ENCODE peak calls at places on chromosomes 13 and 19, in seven cellular contexts. One of them, this sample, is unnamed.

GRCh38 chr19:7179917-7180306 is 110.4 kb downstream of the ZNF557 start:
- DNase-seq in mesenchymal stem cell: no peak
- DNase-seq in H1: no peak
- DNase-seq in IMR-90: no peak
- DNase-seq in neuronal stem cell: no peak
- DNase-seq in mesendoderm: no peak
- DNase-seq in trophoblast cell: no peak
- DNase-seq in this sample: no peak

GRCh38 chr19:1487576-1488281 is 2.4 kb downstream of the PCSK4 start:
- DNase-seq in mesenchymal stem cell: no peak
- DNase-seq in H1: no peak
- DNase-seq in IMR-90: no peak
- DNase-seq in neuronal stem cell: no peak
- DNase-seq in mesendoderm: no peak
- DNase-seq in trophoblast cell: no peak
- DNase-seq in this sample: no peak

GRCh38 chr19:17739121-17739875 is 12.0 kb upstream of the FCHO1 start:
- DNase-seq in mesenchymal stem cell: no peak
- DNase-seq in H1: no peak
- DNase-seq in IMR-90: no peak
- DNase-seq in neuronal stem cell: no peak
- DNase-seq in mesendoderm: no peak
- DNase-seq in trophoblast cell: no peak
- DNase-seq in this sample: no peak

GRCh38 chr13:32142956-32143375 is 111.4 kb downstream of the FRY start:
- DNase-seq in mesenchymal stem cell: peak
- DNase-seq in H1: peak
- DNase-seq in IMR-90: peak
- DNase-seq in neuronal stem cell: no peak
- DNase-seq in mesendoderm: peak
- DNase-seq in trophoblast cell: peak
- DNase-seq in this sample: peak

GRCh38 chr19:45499196-45500180 is 1.2 kb downstream of the PPM1N start:
- DNase-seq in mesenchymal stem cell: peak
- DNase-seq in H1: peak
- DNase-seq in IMR-90: no peak
- DNase-seq in neuronal stem cell: peak
- DNase-seq in mesendoderm: peak
- DNase-seq in trophoblast cell: no peak
- DNase-seq in this sample: peak

GRCh38 chr19:34172661-34173144 is 399 bp downstream of the LSM14A start:
- DNase-seq in mesenchymal stem cell: no peak
- DNase-seq in H1: peak
- DNase-seq in IMR-90: no peak
- DNase-seq in neuronal stem cell: no peak
- DNase-seq in mesendoderm: no peak
- DNase-seq in trophoblast cell: no peak
- DNase-seq in this sample: no peak

GRCh38 chr19:55598719-55599467 is 424 bp downstream of the FIZ1 start:
- DNase-seq in mesenchymal stem cell: peak
- DNase-seq in H1: peak
- DNase-seq in IMR-90: peak
- DNase-seq in neuronal stem cell: peak
- DNase-seq in mesendoderm: peak
- DNase-seq in trophoblast cell: peak
- DNase-seq in this sample: peak

GRCh38 chr19:1217366-1217765 is 11.8 kb downstream of the STK11 start:
- DNase-seq in mesenchymal stem cell: no peak
- DNase-seq in H1: no peak
- DNase-seq in IMR-90: no peak
- DNase-seq in neuronal stem cell: no peak
- DNase-seq in mesendoderm: no peak
- DNase-seq in trophoblast cell: no peak
- DNase-seq in this sample: no peak

GRCh38 chr13:48278806-48279205 is 24.7 kb upstream of the RB1 start:
- DNase-seq in mesenchymal stem cell: no peak
- DNase-seq in H1: no peak
- DNase-seq in IMR-90: no peak
- DNase-seq in neuronal stem cell: no peak
- DNase-seq in mesendoderm: no peak
- DNase-seq in trophoblast cell: no peak
- DNase-seq in this sample: no peak

GRCh38 chr19:7985481-7985911 is 19.9 kb downstream of the ELAVL1 start:
- DNase-seq in mesenchymal stem cell: no peak
- DNase-seq in H1: no peak
- DNase-seq in IMR-90: no peak
- DNase-seq in neuronal stem cell: no peak
- DNase-seq in mesendoderm: no peak
- DNase-seq in trophoblast cell: no peak
- DNase-seq in this sample: no peak

GRCh38 chr19:1216756-1217155 is 11.2 kb downstream of the STK11 start:
- DNase-seq in mesenchymal stem cell: no peak
- DNase-seq in H1: no peak
- DNase-seq in IMR-90: no peak
- DNase-seq in neuronal stem cell: no peak
- DNase-seq in mesendoderm: no peak
- DNase-seq in trophoblast cell: no peak
- DNase-seq in this sample: no peak

GRCh38 chr19:40443930-40444180 is 280 bp downstream of the SERTAD3 start:
- DNase-seq in mesenchymal stem cell: no peak
- DNase-seq in H1: no peak
- DNase-seq in IMR-90: no peak
- DNase-seq in neuronal stem cell: peak
- DNase-seq in mesendoderm: no peak
- DNase-seq in trophoblast cell: no peak
- DNase-seq in this sample: no peak

GRCh38 chr19:46383846-46384245 is 29.5 kb downstream of the CCDC8 start:
- DNase-seq in mesenchymal stem cell: no peak
- DNase-seq in H1: no peak
- DNase-seq in IMR-90: no peak
- DNase-seq in neuronal stem cell: no peak
- DNase-seq in mesendoderm: no peak
- DNase-seq in trophoblast cell: no peak
- DNase-seq in this sample: peak

GRCh38 chr19:13794388-13794751 is 873 bp upstream of the ZSWIM4 start:
- DNase-seq in mesenchymal stem cell: peak
- DNase-seq in H1: no peak
- DNase-seq in IMR-90: peak
- DNase-seq in neuronal stem cell: no peak
- DNase-seq in mesendoderm: no peak
- DNase-seq in trophoblast cell: peak
- DNase-seq in this sample: no peak

GRCh38 chr13:61531383-61532065 is 115.9 kb upstream of the PCDH20 start:
- DNase-seq in mesenchymal stem cell: no peak
- DNase-seq in H1: no peak
- DNase-seq in IMR-90: no peak
- DNase-seq in neuronal stem cell: no peak
- DNase-seq in mesendoderm: no peak
- DNase-seq in trophoblast cell: peak
- DNase-seq in this sample: no peak

GRCh38 chr13:43979492-43979891 is 99.8 kb downstream of the LACC1 start:
- DNase-seq in mesenchymal stem cell: no peak
- DNase-seq in H1: no peak
- DNase-seq in IMR-90: no peak
- DNase-seq in neuronal stem cell: no peak
- DNase-seq in mesendoderm: no peak
- DNase-seq in trophoblast cell: no peak
- DNase-seq in this sample: no peak

GRCh38 chr19:38006361-38007045 is 99.5 kb downstream of the SIPA1L3 start:
- DNase-seq in mesenchymal stem cell: no peak
- DNase-seq in H1: no peak
- DNase-seq in IMR-90: no peak
- DNase-seq in neuronal stem cell: no peak
- DNase-seq in mesendoderm: no peak
- DNase-seq in trophoblast cell: no peak
- DNase-seq in this sample: no peak

GRCh38 chr13:80979035-80979641 is 638.2 kb upstream of the SPRY2 start:
- DNase-seq in mesenchymal stem cell: peak
- DNase-seq in H1: peak
- DNase-seq in IMR-90: peak
- DNase-seq in neuronal stem cell: peak
- DNase-seq in mesendoderm: peak
- DNase-seq in trophoblast cell: peak
- DNase-seq in this sample: peak

GRCh38 chr13:110475550-110476219 is 85.8 kb downstream of the RAB20 start:
- DNase-seq in mesenchymal stem cell: no peak
- DNase-seq in H1: no peak
- DNase-seq in IMR-90: no peak
- DNase-seq in neuronal stem cell: no peak
- DNase-seq in mesendoderm: no peak
- DNase-seq in trophoblast cell: no peak
- DNase-seq in this sample: no peak

GRCh38 chr19:11203194-11204075 is 6.1 kb upstream of the KANK2 start:
- DNase-seq in mesenchymal stem cell: peak
- DNase-seq in H1: peak
- DNase-seq in IMR-90: peak
- DNase-seq in neuronal stem cell: peak
- DNase-seq in mesendoderm: peak
- DNase-seq in trophoblast cell: peak
- DNase-seq in this sample: peak

GRCh38 chr13:47268270-47268669 is 371.4 kb upstream of the HTR2A start:
- DNase-seq in mesenchymal stem cell: no peak
- DNase-seq in H1: no peak
- DNase-seq in IMR-90: no peak
- DNase-seq in neuronal stem cell: no peak
- DNase-seq in mesendoderm: no peak
- DNase-seq in trophoblast cell: no peak
- DNase-seq in this sample: no peak

GRCh38 chr13:96229356-96229755 is 139.4 kb downstream of the HS6ST3 start:
- DNase-seq in mesenchymal stem cell: peak
- DNase-seq in H1: peak
- DNase-seq in IMR-90: no peak
- DNase-seq in neuronal stem cell: no peak
- DNase-seq in mesendoderm: peak
- DNase-seq in trophoblast cell: peak
- DNase-seq in this sample: peak

GRCh38 chr13:45545686-45546409 is 69.7 kb downstream of the ERICH6B start:
- DNase-seq in mesenchymal stem cell: no peak
- DNase-seq in H1: no peak
- DNase-seq in IMR-90: no peak
- DNase-seq in neuronal stem cell: no peak
- DNase-seq in mesendoderm: no peak
- DNase-seq in trophoblast cell: peak
- DNase-seq in this sample: no peak

GRCh38 chr13:114275309-114275708 is 6.1 kb upstream of the UPF3A start:
- DNase-seq in mesenchymal stem cell: no peak
- DNase-seq in H1: no peak
- DNase-seq in IMR-90: no peak
- DNase-seq in neuronal stem cell: no peak
- DNase-seq in mesendoderm: no peak
- DNase-seq in trophoblast cell: no peak
- DNase-seq in this sample: no peak

GRCh38 chr13:96075953-96076543 is 13.9 kb upstream of the HS6ST3 start:
- DNase-seq in mesenchymal stem cell: peak
- DNase-seq in H1: no peak
- DNase-seq in IMR-90: peak
- DNase-seq in neuronal stem cell: no peak
- DNase-seq in mesendoderm: peak
- DNase-seq in trophoblast cell: no peak
- DNase-seq in this sample: no peak

GRCh38 chr13:72849571-72849970 is 67.6 kb downstream of the PIBF1 start:
- DNase-seq in mesenchymal stem cell: no peak
- DNase-seq in H1: no peak
- DNase-seq in IMR-90: peak
- DNase-seq in neuronal stem cell: no peak
- DNase-seq in mesendoderm: no peak
- DNase-seq in trophoblast cell: no peak
- DNase-seq in this sample: no peak

GRCh38 chr19:45175663-45176345 is 2.2 kb downstream of the TRAPPC6A start:
- DNase-seq in mesenchymal stem cell: no peak
- DNase-seq in H1: no peak
- DNase-seq in IMR-90: no peak
- DNase-seq in neuronal stem cell: no peak
- DNase-seq in mesendoderm: no peak
- DNase-seq in trophoblast cell: peak
- DNase-seq in this sample: no peak

GRCh38 chr13:59119475-59119874 is 1044.3 kb downstream of the DIAPH3 start:
- DNase-seq in mesenchymal stem cell: no peak
- DNase-seq in H1: no peak
- DNase-seq in IMR-90: no peak
- DNase-seq in neuronal stem cell: no peak
- DNase-seq in mesendoderm: no peak
- DNase-seq in trophoblast cell: no peak
- DNase-seq in this sample: no peak

GRCh38 chr13:35695411-35695810 is 218.9 kb upstream of the MAB21L1 start:
- DNase-seq in mesenchymal stem cell: no peak
- DNase-seq in H1: no peak
- DNase-seq in IMR-90: no peak
- DNase-seq in neuronal stem cell: no peak
- DNase-seq in mesendoderm: no peak
- DNase-seq in trophoblast cell: no peak
- DNase-seq in this sample: peak

GRCh38 chr19:12733369-12733896 is 1.1 kb downstream of the TRIR start:
- DNase-seq in mesenchymal stem cell: peak
- DNase-seq in H1: no peak
- DNase-seq in IMR-90: peak
- DNase-seq in neuronal stem cell: peak
- DNase-seq in mesendoderm: peak
- DNase-seq in trophoblast cell: peak
- DNase-seq in this sample: no peak

GRCh38 chr13:41552031-41552430 is 94.7 kb downstream of the RGCC start:
- DNase-seq in mesenchymal stem cell: no peak
- DNase-seq in H1: no peak
- DNase-seq in IMR-90: no peak
- DNase-seq in neuronal stem cell: no peak
- DNase-seq in mesendoderm: no peak
- DNase-seq in trophoblast cell: no peak
- DNase-seq in this sample: no peak
- H2AK5ac ChIP-seq in mesenchymal stem cell: no peak
- H2AK5ac ChIP-seq in H1: no peak
- H2AK5ac ChIP-seq in IMR-90: no peak
- H2AK5ac ChIP-seq in neuronal stem cell: no peak
- H2AK5ac ChIP-seq in mesendoderm: no peak
- H2AK5ac ChIP-seq in trophoblast cell: no peak
- H2AK5ac ChIP-seq in this sample: no peak

GRCh38 chr19:48874309-48875135 is 2.3 kb downstream of the PPP1R15A start:
- DNase-seq in mesenchymal stem cell: peak
- DNase-seq in H1: no peak
- DNase-seq in IMR-90: peak
- DNase-seq in neuronal stem cell: no peak
- DNase-seq in mesendoderm: no peak
- DNase-seq in trophoblast cell: peak
- DNase-seq in this sample: no peak
- H2AK5ac ChIP-seq in mesenchymal stem cell: no peak
- H2AK5ac ChIP-seq in H1: no peak
- H2AK5ac ChIP-seq in IMR-90: peak
- H2AK5ac ChIP-seq in neuronal stem cell: peak
- H2AK5ac ChIP-seq in mesendoderm: no peak
- H2AK5ac ChIP-seq in trophoblast cell: no peak
- H2AK5ac ChIP-seq in this sample: no peak

GRCh38 chr13:50686547-50686946 is 156.9 kb downstream of the DLEU7 start:
- DNase-seq in mesenchymal stem cell: no peak
- DNase-seq in H1: no peak
- DNase-seq in IMR-90: no peak
- DNase-seq in neuronal stem cell: no peak
- DNase-seq in mesendoderm: no peak
- DNase-seq in trophoblast cell: no peak
- DNase-seq in this sample: no peak
- H2AK5ac ChIP-seq in mesenchymal stem cell: no peak
- H2AK5ac ChIP-seq in H1: no peak
- H2AK5ac ChIP-seq in IMR-90: no peak
- H2AK5ac ChIP-seq in neuronal stem cell: no peak
- H2AK5ac ChIP-seq in mesendoderm: no peak
- H2AK5ac ChIP-seq in trophoblast cell: no peak
- H2AK5ac ChIP-seq in this sample: no peak

GRCh38 chr13:56393549-56393948 is 747.2 kb upstream of the PRR20A start:
- DNase-seq in mesenchymal stem cell: no peak
- DNase-seq in H1: no peak
- DNase-seq in IMR-90: no peak
- DNase-seq in neuronal stem cell: no peak
- DNase-seq in mesendoderm: no peak
- DNase-seq in trophoblast cell: no peak
- DNase-seq in this sample: no peak
- H2AK5ac ChIP-seq in mesenchymal stem cell: no peak
- H2AK5ac ChIP-seq in H1: no peak
- H2AK5ac ChIP-seq in IMR-90: no peak
- H2AK5ac ChIP-seq in neuronal stem cell: no peak
- H2AK5ac ChIP-seq in mesendoderm: no peak
- H2AK5ac ChIP-seq in trophoblast cell: no peak
- H2AK5ac ChIP-seq in this sample: no peak